ENCODE peak calls at places on chromosomes 2 and 18, in seven cellular contexts. D is foreskin keratinocyte; B is HCEC 1CT; Y is NCI-H1417 treated with DMSO at 0.1 percent for 48 hours; X is central memory CD4-positive, alpha-beta T cell; U is GM19239; I is GM10248. Z is an unnamed sample.

GRCh38 chr2:106575955-106576354 is 88.8 kb downstream of the CD8B2 start:
- DNase-seq in D (no peak), X (no peak), U (no peak), I (no peak), Y (no peak), B (no peak), Z (peak)

GRCh38 chr2:24228470-24228869 is 53.6 kb downstream of the FAM228A start:
- DNase-seq in D (peak), U (no peak), B (no peak), X (no peak), Y (peak), I (no peak), Z (peak)

GRCh38 chr2:186125156-186125555 is 360.9 kb upstream of the ZC3H15 start:
- DNase-seq in U (no peak), D (no peak), Y (no peak), X (no peak), I (no peak), B (no peak), Z (no peak)

GRCh38 chr18:67583621-67584020 is 67.1 kb upstream of the DSEL start:
- DNase-seq in D (no peak), I (no peak), Y (no peak), B (peak), X (no peak), U (no peak), Z (no peak)

GRCh38 chr2:26883971-26884370 is 36.0 kb downstream of the DPYSL5 start:
- DNase-seq in D (no peak), U (no peak), X (no peak), I (no peak), B (no peak), Y (peak), Z (peak)

GRCh38 chr2:137118140-137118539 is 352.8 kb downstream of the THSD7B start:
- DNase-seq in U (no peak), I (no peak), B (no peak), Y (no peak), D (no peak), X (no peak), Z (no peak)

GRCh38 chr2:25566694-25567093 is 106.7 kb downstream of the DTNB start:
- DNase-seq in Y (no peak), X (no peak), U (peak), I (peak), D (no peak), B (no peak), Z (no peak)

GRCh38 chr2:29611850-29612249 is 309.5 kb downstream of the ALK start:
- DNase-seq in I (no peak), X (no peak), U (no peak), Y (no peak), D (no peak), B (no peak), Z (no peak)

GRCh38 chr18:22152093-22152492 is 17.3 kb upstream of the GATA6 start:
- DNase-seq in U (no peak), I (no peak), B (no peak), Y (no peak), D (no peak), X (no peak), Z (no peak)

GRCh38 chr2:6913415-6914157 is 3.6 kb upstream of the RNF144A start:
- DNase-seq in X (peak), I (no peak), Y (no peak), B (no peak), D (peak), U (no peak), Z (no peak)

GRCh38 chr2:100580474-100581264 is 17.9 kb downstream of the PDCL3 start:
- DNase-seq in B (no peak), Y (no peak), U (peak), X (peak), D (no peak), I (peak), Z (no peak)

GRCh38 chr2:229869226-229869625 is 52.6 kb downstream of the TRIP12 start:
- DNase-seq in U (no peak), D (no peak), Y (no peak), I (peak), B (no peak), X (no peak), Z (no peak)

GRCh38 chr2:36393738-36394256 is 38.2 kb downstream of the CRIM1 start:
- DNase-seq in Y (no peak), B (no peak), X (no peak), U (no peak), D (no peak), I (no peak), Z (no peak)

GRCh38 chr2:168138369-168138768 is 109.0 kb downstream of the STK39 start:
- DNase-seq in D (no peak), I (no peak), B (no peak), Y (no peak), U (no peak), X (no peak), Z (no peak)

GRCh38 chr2:241498115-241499070 is 10.0 kb downstream of the STK25 start:
- DNase-seq in X (no peak), D (no peak), Y (no peak), I (no peak), U (no peak), B (no peak), Z (no peak)

GRCh38 chr18:41624461-41624860 is 330.6 kb upstream of the PIK3C3 start:
- DNase-seq in U (no peak), I (no peak), X (no peak), B (peak), Y (no peak), D (peak), Z (no peak)

GRCh38 chr18:75844102-75844604 is 416.6 kb upstream of the SMIM21 start:
- DNase-seq in D (peak), B (no peak), I (no peak), U (no peak), X (no peak), Y (no peak), Z (no peak)

GRCh38 chr2:26612034-26612433 is 29.1 kb downstream of the CIB4 start:
- DNase-seq in D (no peak), B (no peak), I (no peak), U (no peak), Y (no peak), X (no peak), Z (no peak)

GRCh38 chr18:3067213-3068118 is 54.5 kb upstream of the LPIN2 start:
- DNase-seq in B (no peak), I (no peak), X (no peak), D (no peak), U (no peak), Y (no peak), Z (peak)

GRCh38 chr2:2520396-2520795 is 189.3 kb upstream of the MYT1L start:
- DNase-seq in U (no peak), D (no peak), X (no peak), Y (peak), B (no peak), I (no peak), Z (no peak)

GRCh38 chr2:49444005-49444404 is 289.7 kb upstream of the FSHR start:
- DNase-seq in B (no peak), D (no peak), I (no peak), X (no peak), Y (no peak), U (no peak), Z (no peak)

GRCh38 chr18:62863629-62864028 is 148.3 kb downstream of the PHLPP1 start:
- DNase-seq in X (no peak), U (no peak), I (no peak), Y (no peak), D (no peak), B (peak), Z (no peak)

GRCh38 chr18:34598136-34598635 is 111.9 kb upstream of the DTNA start:
- DNase-seq in B (peak), U (no peak), Y (no peak), I (no peak), D (no peak), X (no peak), Z (no peak)

Z was measured in DMS 273 treated with DMSO at 0.1 percent for 48 hours.